ENCODE peak calls at places on chromosomes 7 and 10, in four cellular contexts. E is GM12878, L is HepG2, Y is K562. F is an unnamed sample.

GRCh38 chr7:98520356-98520932 is 96.6 kb upstream of the NPTX2 start:
- DNase-seq in E (no peak), L (no peak), Y (peak), F (peak)

GRCh38 chr7:117319211-117319610 is 3.6 kb downstream of the WNT2 start:
- DNase-seq in E (no peak), L (no peak), Y (no peak), F (no peak)

GRCh38 chr10:110269641-110270318 is 34.9 kb downstream of the SMNDC1 start:
- DNase-seq in E (no peak), L (peak), Y (no peak), F (no peak)

GRCh38 chr7:4265056-4265455 is 417.0 kb upstream of the FOXK1 start:
- DNase-seq in E (no peak), L (no peak), Y (no peak), F (no peak)

GRCh38 chr7:34748244-34749039 is 90.4 kb downstream of the NPSR1 start:
- DNase-seq in E (no peak), L (peak), Y (no peak), F (no peak)

GRCh38 chr7:44348300-44348699 is 22.9 kb upstream of the CAMK2B start:
- DNase-seq in E (no peak), L (peak), Y (peak), F (peak)

GRCh38 chr10:35770817-35771355 is 128.8 kb upstream of the FZD8 start:
- DNase-seq in E (no peak), L (no peak), Y (no peak), F (no peak)

GRCh38 chr7:38367301-38367700 is 93.9 kb upstream of the TARP start:
- DNase-seq in E (peak), L (no peak), Y (no peak), F (no peak)

GRCh38 chr10:11808808-11809207 is 14.3 kb upstream of the PROSER2 start:
- DNase-seq in E (no peak), L (no peak), Y (no peak), F (no peak)

GRCh38 chr10:11810313-11810766 is 12.8 kb upstream of the PROSER2 start:
- DNase-seq in E (no peak), L (peak), Y (no peak), F (no peak)

GRCh38 chr10:11804336-11804735 is 18.8 kb upstream of the PROSER2 start:
- DNase-seq in E (no peak), L (no peak), Y (no peak), F (no peak)

GRCh38 chr10:11805792-11806191 is 17.4 kb upstream of the PROSER2 start:
- DNase-seq in E (no peak), L (no peak), Y (no peak), F (no peak)

DNA sequence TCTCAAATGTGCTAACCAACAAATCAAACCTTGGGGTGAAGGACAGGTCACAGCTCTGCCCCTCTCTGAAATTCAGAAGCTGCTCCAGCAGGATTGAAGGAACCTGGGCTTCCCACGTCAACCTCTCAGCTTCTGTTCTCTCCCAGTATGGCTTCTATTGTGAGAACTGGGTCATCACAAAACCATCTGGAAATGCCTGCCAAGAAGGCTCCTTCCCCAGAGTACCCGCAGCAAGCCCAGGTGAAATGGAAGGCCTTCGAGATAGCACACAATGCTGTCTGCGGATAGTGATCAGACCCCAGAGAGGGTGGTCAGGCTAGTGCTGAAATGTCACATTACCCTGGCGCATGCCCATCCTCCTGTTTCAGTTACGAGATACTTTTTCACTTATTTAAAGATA is 16.4 kb upstream of the PROSER2 start:
- DNase-seq in E (no peak), L (no peak), Y (no peak), F (no peak)
- TF ChIP-seq ATF3 in E (no peak), L (no peak), Y (no peak), F (no peak)

GRCh38 chr10:3786295-3786981 is 1.4 kb upstream of the KLF6 start:
- DNase-seq in E (no peak), L (peak), Y (peak), F (peak)
- TF ChIP-seq ESRRA in E (no peak), L (peak), Y (peak), F (peak)

GRCh38 chr7:84271550-84271949 is 77.0 kb upstream of the SEMA3A start:
- DNase-seq in E (no peak), L (no peak), Y (no peak), F (no peak)
- TF ChIP-seq SP1 in E (no peak), L (no peak), Y (no peak), F (no peak)

GRCh38 chr10:132410056-132410778 is 13.2 kb downstream of the PWWP2B start:
- DNase-seq in E (no peak), L (no peak), Y (no peak), F (no peak)

GRCh38 chr10:132411561-132412253 is 14.7 kb downstream of the PWWP2B start:
- DNase-seq in E (no peak), L (no peak), Y (no peak), F (no peak)

GRCh38 chr10:132412316-132413192 is 15.6 kb downstream of the PWWP2B start:
- DNase-seq in E (no peak), L (no peak), Y (no peak), F (no peak)

GRCh38 chr10:132409667-132410028 is 12.6 kb downstream of the PWWP2B start:
- DNase-seq in E (no peak), L (no peak), Y (no peak), F (no peak)

GRCh38 chr10:132410779-132411532 is 14.0 kb downstream of the PWWP2B start:
- DNase-seq in E (no peak), L (no peak), Y (no peak), F (no peak)
- TF ChIP-seq ATF3 in E (no peak), L (no peak), Y (no peak), F (no peak)

DNA sequence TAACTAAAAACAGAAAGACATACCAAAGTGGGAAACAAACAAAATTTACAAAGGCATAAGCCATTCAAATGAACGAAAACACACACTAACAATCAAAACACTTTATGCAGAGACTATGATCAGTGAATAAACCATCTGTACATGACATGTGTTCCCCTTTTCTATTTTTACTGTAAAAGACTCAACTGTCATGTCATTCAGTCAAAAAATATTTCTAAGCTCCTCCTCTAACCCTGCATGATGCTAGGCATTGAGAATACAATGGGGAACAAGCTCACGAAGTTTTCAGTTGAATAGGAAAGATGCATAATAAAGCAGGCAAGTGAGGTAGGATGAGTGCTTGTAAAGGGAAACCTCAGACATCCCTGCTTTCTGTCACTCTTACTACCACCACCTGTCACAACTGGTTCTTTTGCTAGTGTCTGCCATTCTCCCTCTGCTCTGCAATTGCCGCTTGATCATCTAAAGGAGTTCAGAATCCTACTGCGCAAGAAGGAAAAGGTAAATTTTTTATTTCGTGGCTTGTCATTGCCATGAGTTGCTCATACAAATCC is 64.1 kb upstream of the COL1A2 start:
- DNase-seq in E (no peak), L (no peak), Y (no peak), F (no peak)
- TF ChIP-seq ESRRA in E (no peak), L (no peak), Y (no peak), F (no peak)

GRCh38 chr10:112827091-112827490 is 123.0 kb upstream of the TCF7L2 start:
- DNase-seq in E (no peak), L (no peak), Y (no peak), F (no peak)
- TF ChIP-seq SP1 in E (no peak), L (no peak), Y (no peak), F (no peak)